ENCODE peak calls at places on chromosomes 2 and 18, in nine cellular contexts. V, L, X, H, D, E, O, J and Z are unnamed samples.

GRCh38 chr2:225512873-225513580 is 113.5 kb downstream of the NYAP2 start:
- DNase-seq in V (peak; percentile 2), L (no peak), X (no peak), H (no peak), D (no peak), E (peak; percentile 39), O (peak; percentile 84), J (peak; percentile 21), Z (no peak)

GRCh38 chr2:240127351-240127750 is 8.8 kb downstream of the COPS9 start:
- DNase-seq in V (no peak), L (no peak), X (no peak), H (no peak), D (no peak), E (no peak), O (no peak), J (no peak), Z (no peak)

GRCh38 chr2:181125364-181125763 is 145.0 kb downstream of the UBE2E3 start:
- DNase-seq in V (no peak), L (no peak), X (no peak), H (no peak), D (no peak), E (no peak), O (no peak), J (no peak), Z (no peak)

GRCh38 chr2:61679096-61679495 is 140.9 kb upstream of the XPO1 start:
- DNase-seq in V (no peak), L (no peak), X (no peak), H (no peak), D (no peak), E (no peak), O (no peak), J (no peak), Z (no peak)

GRCh38 chr2:171124512-171124911 is 36.2 kb downstream of the TLK1 start:
- DNase-seq in V (no peak), L (no peak), X (no peak), H (no peak), D (no peak), E (no peak), O (no peak), J (no peak), Z (no peak)

GRCh38 chr2:121634354-121635307 is 14.6 kb downstream of the CLASP1 start:
- DNase-seq in V (no peak), L (peak; percentile 24), X (no peak), H (no peak), D (no peak), E (peak; percentile 43), O (no peak), J (no peak), Z (no peak)

GRCh38 chr18:8705280-8705940 is at the start of gene MTCL1:
- DNase-seq in V (no peak), L (no peak), X (peak; percentile 37), H (peak; percentile 49), D (peak; percentile 77), E (peak; percentile 70), O (peak; percentile 49), J (no peak), Z (peak; percentile 57)

GRCh38 chr2:99552529-99552928 is 62.7 kb upstream of the REV1 start:
- DNase-seq in V (no peak), L (no peak), X (no peak), H (no peak), D (no peak), E (no peak), O (no peak), J (no peak), Z (no peak)

GRCh38 chr2:181575024-181575649 is 81.8 kb downstream of the CERKL start:
- DNase-seq in V (no peak), L (no peak), X (no peak), H (no peak), D (no peak), E (no peak), O (no peak), J (no peak), Z (no peak)

GRCh38 chr2:120785228-120785966 is 49.7 kb downstream of the GLI2 start:
- DNase-seq in V (no peak), L (no peak), X (no peak), H (no peak), D (no peak), E (no peak), O (no peak), J (no peak), Z (no peak)

GRCh38 chr18:50190236-50190635 is 4.7 kb downstream of the MYO5B start:
- DNase-seq in V (no peak), L (no peak), X (no peak), H (no peak), D (no peak), E (no peak), O (peak; percentile 2), J (no peak), Z (no peak)

GRCh38 chr2:195390686-195391085 is 266.3 kb upstream of the SLC39A10 start:
- DNase-seq in V (no peak), L (no peak), X (no peak), H (no peak), D (no peak), E (no peak), O (no peak), J (no peak), Z (no peak)

GRCh38 chr18:11040823-11041712 is 108.3 kb downstream of the PIEZO2 start:
- DNase-seq in V (peak; percentile 7), L (peak; percentile 22), X (peak; percentile 31), H (no peak), D (peak; percentile 79), E (peak; percentile 8), O (peak; percentile 80), J (peak; percentile 72), Z (peak; percentile 54)

GRCh38 chr18:12944724-12945123 is 3.1 kb upstream of the SEH1L start:
- DNase-seq in V (no peak), L (no peak), X (no peak), H (no peak), D (no peak), E (no peak), O (peak; percentile 69), J (no peak), Z (no peak)

GRCh38 chr2:28567076-28567471 is 71.2 kb downstream of the PLB1 start:
- DNase-seq in V (no peak), L (no peak), X (peak; percentile 45), H (no peak), D (peak; percentile 57), E (no peak), O (peak; percentile 66), J (peak; percentile 34), Z (no peak)

GRCh38 chr2:239195318-239195871 is 205.4 kb downstream of the HDAC4 start:
- DNase-seq in V (no peak), L (no peak), X (peak; percentile 8), H (no peak), D (no peak), E (no peak), O (no peak), J (no peak), Z (no peak)

DNA sequence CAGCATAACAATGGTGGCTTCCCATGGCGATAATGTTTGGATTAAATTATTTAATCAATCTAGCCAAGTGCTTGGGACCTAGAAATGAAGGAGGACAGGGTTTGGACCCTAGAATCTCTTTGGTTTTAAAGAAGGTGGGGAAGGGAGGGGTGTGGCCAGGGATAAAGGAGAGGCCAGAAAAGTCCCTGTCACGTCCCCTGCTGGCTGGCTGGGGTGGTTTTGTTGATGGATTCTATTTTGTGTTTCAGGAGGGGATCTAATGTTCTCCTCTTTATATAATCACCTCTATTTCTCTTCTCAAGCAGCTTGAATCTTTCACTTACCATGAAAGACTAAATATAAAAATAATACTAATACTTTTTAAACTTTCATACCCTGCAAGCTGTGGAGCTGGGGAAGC is 52.6 kb upstream of the GALR1 start:
- DNase-seq in V (no peak), L (peak; percentile 13), X (no peak), H (no peak), D (no peak), E (no peak), O (no peak), J (no peak), Z (no peak)
- TF ChIP-seq CTCF in V (no peak), L (peak; percentile 56), X (peak; percentile 18), H (peak; percentile 44), D (peak; percentile 46), E (no peak), O (peak; percentile 26), J (no peak), Z (no peak)

GRCh38 chr2:82790277-82791021 is 1668.6 kb downstream of the SUCLG1 start:
- DNase-seq in V (no peak), L (no peak), X (no peak), H (no peak), D (peak; percentile 13), E (peak; percentile 34), O (peak; percentile 78), J (peak; percentile 8), Z (peak; percentile 4)
- TF ChIP-seq CTCF in V (no peak), L (no peak), X (no peak), H (no peak), D (no peak), E (no peak), O (peak; percentile 31), J (no peak), Z (no peak)

DNA sequence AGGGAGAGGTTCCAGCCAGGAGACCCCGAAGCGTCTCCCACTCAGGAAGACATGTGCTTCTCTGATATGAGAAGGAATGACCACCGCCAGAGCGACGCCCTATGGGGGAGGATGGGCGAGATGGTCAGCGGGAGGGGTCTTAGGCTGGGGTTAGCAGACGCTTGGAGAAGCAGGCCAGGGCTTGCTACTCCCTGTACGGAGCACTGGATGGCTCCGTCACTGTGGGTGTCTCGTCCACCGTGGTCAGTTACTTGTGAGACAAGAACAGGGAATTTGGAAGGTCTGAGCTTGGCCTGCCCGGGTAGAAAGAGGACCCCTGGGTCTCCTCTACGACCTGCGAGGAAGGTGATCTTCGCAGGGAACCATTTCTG is 39.8 kb downstream of the TMEM18 start:
- DNase-seq in V (no peak), L (no peak), X (no peak), H (no peak), D (no peak), E (no peak), O (no peak), J (no peak), Z (no peak)
- TF ChIP-seq CTCF in V (no peak), L (no peak), X (no peak), H (no peak), D (no peak), E (no peak), O (no peak), J (no peak), Z (no peak)

GRCh38 chr2:128040166-128040771 is 12.4 kb upstream of the SAP130 start:
- DNase-seq in V (no peak), L (no peak), X (no peak), H (no peak), D (no peak), E (no peak), O (no peak), J (no peak), Z (no peak)

GRCh38 chr2:128041561-128041960 is 13.7 kb upstream of the SAP130 start:
- DNase-seq in V (no peak), L (no peak), X (no peak), H (no peak), D (peak; percentile 24), E (no peak), O (no peak), J (no peak), Z (no peak)

GRCh38 chr2:128039535-128039934 is 11.7 kb upstream of the SAP130 start:
- DNase-seq in V (no peak), L (no peak), X (no peak), H (no peak), D (no peak), E (no peak), O (no peak), J (no peak), Z (no peak)

GRCh38 chr2:128036748-128037607 is 9.1 kb upstream of the SAP130 start:
- DNase-seq in V (no peak), L (no peak), X (no peak), H (no peak), D (no peak), E (no peak), O (no peak), J (no peak), Z (no peak)

GRCh38 chr2:128037624-128038023 is 9.8 kb upstream of the SAP130 start:
- DNase-seq in V (no peak), L (no peak), X (no peak), H (no peak), D (peak; percentile 56), E (no peak), O (no peak), J (no peak), Z (no peak)
- TF ChIP-seq CTCF in V (no peak), L (peak; percentile 30), X (no peak), H (peak; percentile 40), D (peak; percentile 65), E (no peak), O (no peak), J (peak; percentile 28), Z (peak; percentile 6)